ENCODE peak calls at places on chromosomes 6 and 20, in six cellular contexts. H, J, U, I, X and C are unnamed samples.

GRCh38 chr6:169701218-169701952 is 444 bp downstream of the WDR27 start:
- DNase-seq in X (no peak), J (peak; percentile 73), U (no peak), I (peak; percentile 52), H (no peak), C (peak; percentile 12)

GRCh38 chr20:22379472-22379871 is 204.9 kb downstream of the FOXA2 start:
- DNase-seq in U (no peak), J (no peak), H (no peak), I (no peak), X (no peak), C (no peak)

GRCh38 chr6:140105857-140106256 is 731.4 kb upstream of the CITED2 start:
- DNase-seq in H (no peak), I (peak; percentile 73), J (no peak), X (peak; percentile 36), U (no peak), C (no peak)

GRCh38 chr6:158863646-158864045 is 44.5 kb upstream of the EZR start:
- DNase-seq in H (no peak), J (no peak), I (no peak), U (no peak), X (no peak), C (no peak)

GRCh38 chr6:7726416-7727149 is 684 bp downstream of the BMP6 start:
- DNase-seq in U (no peak), H (peak; percentile 82), J (no peak), X (peak; percentile 16), I (peak; percentile 65), C (no peak)

GRCh38 chr20:55153321-55153720 is 677.9 kb downstream of the DOK5 start:
- DNase-seq in U (no peak), X (no peak), J (no peak), H (no peak), I (no peak), C (no peak)

GRCh38 chr6:80454197-80454596 is 347.7 kb downstream of the BCKDHB start:
- DNase-seq in H (no peak), U (no peak), X (no peak), J (no peak), I (no peak), C (no peak)

GRCh38 chr6:20211037-20211940 is 980 bp downstream of the MBOAT1 start:
- DNase-seq in J (no peak), X (no peak), I (peak; percentile 78), U (peak; percentile 50), H (no peak), C (peak; percentile 75)

GRCh38 chr6:116511424-116512131 is at the start of gene CALHM5:
- DNase-seq in U (no peak), J (peak; percentile 72), H (no peak), I (peak; percentile 85), X (peak; percentile 46), C (no peak)

GRCh38 chr6:12637960-12638641 is 78.5 kb upstream of the PHACTR1 start:
- DNase-seq in U (no peak), I (peak; percentile 89), J (no peak), H (no peak), X (peak; percentile 50), C (peak; percentile 11)

GRCh38 chr20:10673831-10674683 is at the start of gene JAG1:
- DNase-seq in I (peak; percentile 97), J (peak; percentile 98), U (peak; percentile 92), H (peak; percentile 95), X (peak; percentile 86), C (peak; percentile 97)

GRCh38 chr6:166624275-166624674 is 2.8 kb downstream of the RPS6KA2 start:
- DNase-seq in X (no peak), J (peak; percentile 79), I (no peak), U (no peak), H (no peak), C (peak; percentile 44)

GRCh38 chr20:9349256-9349655 is 165.1 kb upstream of the LAMP5 start:
- DNase-seq in I (no peak), U (no peak), H (no peak), J (no peak), X (no peak), C (no peak)

GRCh38 chr20:40643891-40644290 is 45.1 kb downstream of the MAFB start:
- DNase-seq in J (no peak), H (peak; percentile 87), I (no peak), U (no peak), X (no peak), C (no peak)

GRCh38 chr6:52590634-52590985 is 13.8 kb upstream of the TRAM2 start:
- DNase-seq in J (no peak), X (no peak), U (no peak), I (no peak), H (no peak), C (no peak)

GRCh38 chr20:833450-834150 is at the start of gene FAM110A:
- DNase-seq in J (peak; percentile 98), U (peak; percentile 94), H (peak; percentile 99), I (peak; percentile 98), X (peak; percentile 87), C (peak; percentile 97)
- TF ChIP-seq POLR2AphosphoS5 in J (no peak), U (peak; percentile 60), H (peak; percentile 90), I (no peak), X (no peak), C (peak; percentile 91)

GRCh38 chr6:39729945-39730344 is 4.7 kb upstream of the KIF6 start:
- DNase-seq in X (no peak), I (no peak), J (no peak), H (no peak), U (no peak), C (no peak)

GRCh38 chr6:39725632-39725997 is 407 bp upstream of the KIF6 start:
- DNase-seq in J (no peak), I (no peak), X (no peak), H (no peak), U (no peak), C (no peak)

GRCh38 chr6:39724787-39725631 is at the start of gene KIF6:
- DNase-seq in X (peak; percentile 97), U (peak; percentile 85), H (peak; percentile 93), J (peak; percentile 97), I (peak; percentile 98), C (peak; percentile 86)
- H3K4me3 ChIP-seq in X (peak within 1 kb of the TSS; percentile 34), U (peak within 1 kb of the TSS; percentile 86), H (peak within 1 kb of the TSS; percentile 72), J (peak within 1 kb of the TSS; percentile 92), I (peak within 1 kb of the TSS; percentile 80), C (peak within 1 kb of the TSS; percentile 51)

GRCh38 chr6:24419526-24419925 is 16.8 kb downstream of the MRS2 start:
- DNase-seq in I (no peak), J (no peak), U (no peak), H (no peak), X (no peak), C (no peak)
- H3K36me3 ChIP-seq in I (peaks cover 95% of the 10 kb centered on the region), J (peaks cover 6% of the 10 kb centered on the region), U (peaks cover 8% of the 10 kb centered on the region), H (peaks cover 99% of the 10 kb centered on the region), X (peaks cover 99% of the 10 kb centered on the region), C (no peaks in the 10 kb centered on the region)

GRCh38 chr6:31776961-31777666 is at the start of gene VWA7:
- DNase-seq in J (no peak), X (peak; percentile 99), H (peak; percentile 90), U (peak; percentile 69), I (peak; percentile 39), C (peak; percentile 42)
- TF ChIP-seq POLR2AphosphoS5 in J (peak; percentile 22), X (peak; percentile 88), H (peak; percentile 78), U (peak; percentile 19), I (peak; percentile 48), C (peak; percentile 19)

GRCh38 chr20:37734228-37734980 is 40.6 kb downstream of the CTNNBL1 start:
- DNase-seq in H (no peak), I (no peak), U (no peak), X (no peak), J (no peak), C (no peak)
- H3K4me3 ChIP-seq in H (no peak overlapping the region), I (no peak overlapping the region), U (no peak overlapping the region), X (no peak overlapping the region), J (no peak overlapping the region), C (no peak overlapping the region)

GRCh38 chr6:36505744-36506534 is 41.3 kb downstream of the STK38 start:
- DNase-seq in X (no peak), I (no peak), J (no peak), U (no peak), H (no peak), C (no peak)

GRCh38 chr6:36506617-36507016 is 40.7 kb downstream of the STK38 start:
- DNase-seq in U (no peak), J (no peak), I (no peak), H (no peak), X (no peak), C (no peak)

GRCh38 chr6:36508532-36508931 is 38.7 kb downstream of the STK38 start:
- DNase-seq in J (no peak), I (no peak), U (no peak), X (no peak), H (no peak), C (no peak)

GRCh38 chr6:36514554-36515456 is 32.5 kb downstream of the STK38 start:
- DNase-seq in H (no peak), U (no peak), X (no peak), J (no peak), I (no peak), C (no peak)

GRCh38 chr6:36510365-36510764 is 36.9 kb downstream of the STK38 start:
- DNase-seq in I (no peak), J (no peak), U (no peak), H (no peak), X (no peak), C (no peak)
- H3K36me3 ChIP-seq in I (peaks cover 19% of the 10 kb centered on the region), J (no peaks in the 10 kb centered on the region), U (no peaks in the 10 kb centered on the region), H (peaks cover 69% of the 10 kb centered on the region), X (peaks cover 45% of the 10 kb centered on the region), C (no peaks in the 10 kb centered on the region)

GRCh38 chr6:146948790-146949342 is 255.4 kb upstream of the STXBP5 start:
- DNase-seq in I (no peak), H (no peak), X (no peak), U (no peak), J (no peak), C (no peak)
- TF ChIP-seq POLR2AphosphoS5 in I (no peak), H (no peak), X (no peak), U (no peak), J (no peak), C (no peak)

DNA sequence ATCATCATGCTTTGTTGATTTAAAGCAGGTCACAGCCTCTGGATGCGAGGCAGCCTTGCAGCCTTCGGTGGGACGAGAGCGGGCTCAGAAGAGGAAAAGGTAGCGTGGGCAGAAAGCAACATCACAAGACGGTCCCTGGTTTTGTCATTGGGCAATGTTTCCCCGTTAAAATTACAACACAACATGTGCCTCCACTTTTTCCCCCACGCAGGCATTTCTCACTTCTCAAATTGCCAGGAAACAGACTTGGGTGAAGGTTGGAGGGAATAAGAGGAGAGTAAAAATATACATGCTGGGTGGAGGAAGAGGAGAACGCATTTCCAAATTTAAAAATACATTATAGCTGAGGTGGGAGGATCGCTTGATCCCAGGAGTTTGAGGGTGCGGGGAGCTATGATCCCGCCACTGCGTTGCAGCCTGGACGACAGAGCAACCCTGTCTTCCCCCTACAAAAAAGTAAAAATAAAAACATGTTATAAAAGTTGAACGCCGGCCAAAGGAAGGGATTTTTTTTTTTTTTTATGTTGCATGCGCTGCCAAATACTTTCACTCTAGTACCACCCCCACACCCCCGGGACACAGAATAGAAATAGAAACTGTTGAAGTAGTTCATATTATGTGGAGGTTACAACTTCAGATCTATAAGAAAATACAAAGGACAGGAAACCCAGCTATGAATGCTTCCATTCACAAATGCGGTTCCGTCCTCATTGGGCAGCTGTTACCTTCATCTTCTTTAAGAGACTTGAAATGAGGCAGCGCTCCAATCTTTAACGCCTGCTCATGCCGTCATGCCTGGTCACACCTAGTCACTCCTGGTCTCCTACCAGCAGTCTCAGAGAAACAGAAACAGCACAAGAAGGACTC is 13.8 kb upstream of the NAA20 start:
- DNase-seq in H (no peak), J (peak; percentile 82), I (no peak), X (no peak), U (peak; percentile 83), C (peak; percentile 24)
- H3K4me3 ChIP-seq in H (peak overlapping the region; percentile 4), J (peak overlapping the region; percentile 31), I (no peak overlapping the region), X (no peak overlapping the region), U (peak overlapping the region; percentile 45), C (no peak overlapping the region)